ENCODE peak calls at places on chromosomes 5 and 9, in seven cellular contexts. M, T, W, H, N, Y and V are unnamed samples.

GRCh38 chr5:134510970-134511795 is 14.3 kb upstream of the JADE2 start:
- DNase-seq in Y (no peak), H (no peak), T (no peak), W (no peak), M (peak; percentile 69), N (peak; percentile 15), V (no peak)

GRCh38 chr5:7576023-7576715 is 180.2 kb downstream of the ADCY2 start:
- DNase-seq in Y (no peak), M (no peak), H (no peak), T (peak; percentile 70), N (no peak), W (no peak), V (no peak)

GRCh38 chr5:1753490-1753889 is 46.1 kb downstream of the MRPL36 start:
- DNase-seq in M (no peak), H (no peak), Y (no peak), T (no peak), N (no peak), W (no peak), V (no peak)

GRCh38 chr9:34381323-34381722 is 4.6 kb upstream of the MYORG start:
- DNase-seq in Y (peak; percentile 37), M (no peak), T (no peak), W (no peak), N (peak; percentile 56), H (no peak), V (no peak)

GRCh38 chr5:132221781-132222648 is 5.6 kb downstream of the P4HA2 start:
- DNase-seq in N (no peak), H (peak; percentile 45), Y (peak; percentile 43), T (no peak), M (peak; percentile 87), W (peak; percentile 90), V (no peak)

GRCh38 chr9:134696433-134696832 is 54.8 kb downstream of the COL5A1 start:
- DNase-seq in H (no peak), Y (no peak), T (no peak), M (no peak), N (no peak), W (peak; percentile 9), V (no peak)

GRCh38 chr9:23663125-23663524 is 162.9 kb downstream of the ELAVL2 start:
- DNase-seq in N (no peak), M (no peak), W (no peak), T (no peak), H (no peak), Y (no peak), V (no peak)

GRCh38 chr5:77172713-77173328 is 37.7 kb upstream of the PDE8B start:
- DNase-seq in W (no peak), T (no peak), N (no peak), Y (no peak), M (no peak), H (no peak), V (no peak)

GRCh38 chr5:74432240-74432639 is 208.3 kb downstream of the ENC1 start:
- DNase-seq in Y (no peak), W (no peak), H (no peak), M (no peak), T (no peak), N (no peak), V (no peak)

GRCh38 chr5:168407222-168407621 is 79.0 kb upstream of the RARS1 start:
- DNase-seq in H (no peak), M (peak; percentile 25), Y (no peak), W (no peak), N (no peak), T (no peak), V (no peak)

GRCh38 chr9:29349050-29349449 is 1775.8 kb upstream of the C9orf72 start:
- DNase-seq in N (no peak), W (no peak), T (no peak), H (no peak), M (no peak), Y (no peak), V (no peak)

GRCh38 chr5:122943050-122943698 is 93.4 kb downstream of the PPIC start:
- DNase-seq in T (no peak), N (no peak), H (no peak), W (no peak), M (no peak), Y (no peak), V (no peak)

DNA sequence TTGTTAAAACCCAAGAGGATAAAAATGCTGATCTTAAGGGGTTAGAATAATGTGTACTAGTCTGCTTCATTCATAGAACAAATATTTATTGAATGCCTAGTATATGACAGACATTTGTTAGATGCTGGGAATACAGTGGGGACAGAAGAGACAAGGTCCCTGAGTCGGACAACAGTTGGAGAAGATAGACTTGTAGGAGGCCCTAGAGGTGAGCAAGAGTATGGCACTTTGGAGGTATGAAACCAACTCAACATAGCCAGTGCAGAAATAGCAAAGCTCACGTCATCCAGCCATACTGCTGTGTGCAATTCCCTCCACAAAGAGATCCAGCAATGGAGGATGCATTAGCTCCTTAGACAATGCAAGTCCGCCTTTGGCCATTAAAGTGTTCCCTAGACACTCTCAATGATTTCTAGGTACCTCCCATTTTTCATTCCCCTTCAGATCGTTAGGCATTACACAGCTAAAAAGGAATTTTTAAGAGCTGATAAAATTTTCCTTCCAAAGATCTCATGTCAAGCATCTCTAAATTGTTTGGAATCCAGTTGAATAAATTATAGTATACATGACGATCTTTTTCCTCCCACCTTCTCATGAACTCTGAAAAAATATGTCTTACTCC is 1949.6 kb upstream of the WWC1 start:
- DNase-seq in N (no peak), T (peak; percentile 38), M (no peak), W (no peak), H (no peak), Y (no peak), V (no peak)
- TF ChIP-seq CTCF in N (peak; percentile 30), T (peak; percentile 94), M (no peak), W (no peak), H (no peak), Y (no peak), V (no peak)

GRCh38 chr5:127958421-127959011 is 125.0 kb upstream of the SLC12A2 start:
- DNase-seq in H (no peak), M (no peak), Y (no peak), T (no peak), W (no peak), N (no peak), V (no peak)

GRCh38 chr5:127957701-127958190 is 125.8 kb upstream of the SLC12A2 start:
- DNase-seq in W (no peak), Y (no peak), T (no peak), N (no peak), H (no peak), M (no peak), V (no peak)

GRCh38 chr5:127959152-127959764 is 124.3 kb upstream of the SLC12A2 start:
- DNase-seq in W (no peak), Y (peak; percentile 72), H (peak; percentile 25), M (peak; percentile 92), N (no peak), T (no peak), V (no peak)

GRCh38 chr5:127960126-127960744 is 123.3 kb upstream of the SLC12A2 start:
- DNase-seq in M (peak; percentile 16), N (no peak), T (no peak), H (no peak), W (no peak), Y (no peak), V (no peak)

DNA sequence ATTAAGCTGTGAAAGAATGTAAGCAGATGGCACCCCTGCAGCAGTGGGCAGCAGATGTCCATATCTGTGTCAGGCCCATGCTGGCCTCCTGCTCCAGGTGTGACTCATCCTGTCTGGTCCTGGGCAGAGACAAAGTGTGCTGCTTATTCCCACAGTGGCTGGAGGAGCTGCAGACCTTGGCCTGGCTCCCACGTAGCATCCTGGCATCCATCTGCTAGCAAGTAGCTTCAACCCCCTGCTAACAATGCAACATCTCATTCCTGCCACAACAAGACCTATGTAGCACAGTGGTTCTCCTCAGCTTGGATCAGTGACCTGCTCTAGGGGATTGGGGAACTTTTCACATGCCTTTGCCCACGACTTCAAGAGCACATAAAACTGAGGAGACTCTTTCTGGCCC is 126.4 kb upstream of the SLC12A2 start:
- DNase-seq in Y (peak; percentile 47), H (no peak), M (peak; percentile 72), W (no peak), T (peak; percentile 43), N (no peak), V (no peak)
- TF ChIP-seq CTCF in Y (no peak), H (no peak), M (no peak), W (no peak), T (no peak), N (peak; percentile 40), V (no peak)

GRCh38 chr9:18793122-18793521 is 239.9 kb downstream of the SAXO1 start:
- DNase-seq in N (no peak), T (no peak), M (no peak), W (no peak), H (no peak), Y (no peak), V (no peak)

GRCh38 chr9:18788256-18788655 is 244.8 kb downstream of the SAXO1 start:
- DNase-seq in T (no peak), N (no peak), M (no peak), W (no peak), Y (no peak), H (no peak), V (no peak)

GRCh38 chr9:18786936-18787658 is 245.9 kb downstream of the SAXO1 start:
- DNase-seq in W (no peak), T (no peak), H (no peak), M (peak; percentile 47), Y (no peak), N (no peak), V (no peak)

GRCh38 chr9:18786196-18786595 is 246.8 kb downstream of the SAXO1 start:
- DNase-seq in Y (no peak), H (no peak), N (no peak), T (no peak), M (no peak), W (no peak), V (no peak)

GRCh38 chr9:18791074-18791473 is 241.9 kb downstream of the SAXO1 start:
- DNase-seq in M (peak; percentile 12), H (no peak), W (no peak), N (no peak), Y (no peak), T (peak; percentile 74), V (no peak)
- TF ChIP-seq CTCF in M (peak; percentile 37), H (no peak), W (no peak), N (peak; percentile 80), Y (no peak), T (peak; percentile 79), V (no peak)

GRCh38 chr5:177542816-177543472 is 11.4 kb downstream of the FAM193B start:
- DNase-seq in W (no peak), Y (no peak), T (peak; percentile 40), N (no peak), M (no peak), H (no peak), V (no peak)

GRCh38 chr5:177547736-177548135 is 6.6 kb downstream of the FAM193B start:
- DNase-seq in H (no peak), M (no peak), T (no peak), W (no peak), Y (no peak), N (no peak), V (no peak)

GRCh38 chr5:177550120-177550519 is 4.2 kb downstream of the FAM193B start:
- DNase-seq in T (no peak), N (no peak), Y (no peak), H (no peak), M (no peak), W (no peak), V (no peak)

GRCh38 chr5:177545487-177546261 is 8.7 kb downstream of the FAM193B start:
- DNase-seq in Y (peak; percentile 65), T (no peak), W (peak; percentile 92), N (no peak), M (peak; percentile 83), H (peak; percentile 70), V (no peak)

GRCh38 chr5:177546262-177546741 is 8.1 kb downstream of the FAM193B start:
- DNase-seq in Y (no peak), N (no peak), W (peak; percentile 82), H (no peak), M (peak; percentile 99), T (no peak), V (no peak)
- TF ChIP-seq CTCF in Y (no peak), N (peak; percentile 57), W (no peak), H (no peak), M (peak; percentile 35), T (no peak), V (no peak)

GRCh38 chr5:142982821-142983200 is 212.6 kb downstream of the ARHGAP26 start:
- DNase-seq in N (no peak), T (no peak), M (no peak), W (no peak), H (no peak), Y (no peak), V (no peak)
- TF ChIP-seq CTCF in N (peak; percentile 14), T (no peak), M (no peak), W (no peak), H (no peak), Y (no peak), V (no peak)